ENCODE peak calls at places on chromosome X, in five cellular contexts. R is astrocyte of the cerebellum; M is stimulated activated CD4-positive, alpha-beta T cell treated with anti-CD3 and anti-CD28 coated beads, TNF-alpha, amount 100 ng/mL, for 4 hours; G is kidney tubule cell; W is NCI-H1105. K is an unnamed sample.

GRCh38 chrX:74593593-74593992 is 20.8 kb downstream of the RLIM start:
- DNase-seq in G (no peak), M (no peak), R (no peak), W (no peak), K (no peak)

GRCh38 chrX:86829786-86830185 is 681.5 kb downstream of the DACH2 start:
- DNase-seq in M (no peak), W (no peak), G (no peak), R (no peak), K (no peak)

GRCh38 chrX:149511081-149511480 is 6.0 kb upstream of the IDS start:
- DNase-seq in R (no peak), G (peak), M (no peak), W (no peak), K (no peak)

GRCh38 chrX:16711219-16712115 is 1.0 kb downstream of the CTPS2 start:
- DNase-seq in G (no peak), M (no peak), R (no peak), W (no peak), K (no peak)

GRCh38 chrX:50721771-50722521 is 92.0 kb downstream of the SHROOM4 start:
- DNase-seq in G (no peak), M (no peak), R (no peak), W (no peak), K (no peak)

GRCh38 chrX:54920610-54921426 is at the start of gene TRO:
- DNase-seq in W (peak), G (no peak), M (no peak), R (no peak), K (no peak)

GRCh38 chrX:23118890-23119527 is 119.2 kb downstream of the DDX53 start:
- DNase-seq in R (peak), W (no peak), M (no peak), G (no peak), K (no peak)

GRCh38 chrX:38868941-38869378 is 67.7 kb downstream of the MID1IP1 start:
- DNase-seq in R (no peak), M (no peak), W (no peak), G (peak), K (no peak)

GRCh38 chrX:119417842-119418241 is 18.7 kb downstream of the SLC25A43 start:
- DNase-seq in R (no peak), G (no peak), M (no peak), W (no peak), K (no peak)

GRCh38 chrX:108304210-108304609 is 134.0 kb downstream of the COL4A6 start:
- DNase-seq in M (no peak), W (no peak), G (peak), R (no peak), K (no peak)

GRCh38 chrX:133215747-133216146 is 2.4 kb downstream of the TFDP3 start:
- DNase-seq in G (peak), R (no peak), M (no peak), W (no peak), K (peak)

GRCh38 chrX:44544036-44544435 is 1.4 kb upstream of the FUNDC1 start:
- DNase-seq in R (no peak), G (no peak), M (no peak), W (no peak), K (no peak)

GRCh38 chrX:153984351-153985178 is 12.0 kb downstream of the TMEM187 start:
- DNase-seq in G (no peak), M (no peak), W (no peak), R (no peak), K (no peak)

GRCh38 chrX:142483965-142484364 is 278.9 kb upstream of the MAGEC2 start:
- DNase-seq in R (no peak), M (no peak), W (no peak), G (no peak), K (no peak)

K was measured in breast epithelium.